ENCODE peak calls at places on chromosomes 7 and 10, in ten cellular contexts. O is OCI-LY7; V is CD8-positive, alpha-beta T cell; C is CD8-positive, alpha-beta memory T cell; W is H9; X is fibroblast of lung; N is suprapubic skin; B is hepatocyte; Z is left ventricle myocardium inferior; L is GM23248. U is an unnamed sample.
A peak's percentile ranks its signal among the peaks of the same experiment; 100 is the strongest.

GRCh38 chr7:105759670-105760548 is 116.5 kb downstream of the ATXN7L1 start:
- DNase-seq in O (peak; percentile 33), V (no peak), C (no peak), W (no peak), X (peak; percentile 50), N (no peak), B (peak; percentile 62), Z (no peak), L (peak; percentile 78), U (no peak)

GRCh38 chr10:55500931-55501559 is 700.0 kb upstream of the PCDH15 start:
- DNase-seq in O (peak; percentile 10), V (no peak), C (no peak), W (peak; percentile 68), X (peak; percentile 21), N (no peak), B (peak; percentile 49), Z (no peak), L (peak; percentile 52), U (no peak)

GRCh38 chr10:78981257-78981969 is 87.4 kb upstream of the ZMIZ1 start:
- DNase-seq in O (peak; percentile 34), V (no peak), C (no peak), W (no peak), X (no peak), N (no peak), B (no peak), Z (no peak), L (no peak), U (no peak)

GRCh38 chr7:88357295-88357694 is 50.6 kb upstream of the STEAP4 start:
- DNase-seq in O (no peak), V (no peak), C (no peak), W (no peak), X (peak; percentile 11), N (no peak), B (peak; percentile 10), Z (peak; percentile 19), L (peak; percentile 24), U (no peak)

GRCh38 chr10:26969145-26969926 is 108.6 kb upstream of the ABI1 start:
- DNase-seq in O (no peak), V (no peak), C (no peak), W (no peak), X (no peak), N (no peak), B (no peak), Z (no peak), L (no peak), U (no peak)

GRCh38 chr7:103065666-103066065 is 8.9 kb downstream of the FBXL13 start:
- DNase-seq in O (peak; percentile 69), V (peak; percentile 44), C (peak; percentile 6), W (peak; percentile 60), X (peak; percentile 13), N (no peak), B (peak; percentile 46), Z (no peak), L (peak; percentile 57), U (peak; percentile 47)

GRCh38 chr7:143458263-143458662 is 15.0 kb downstream of the TAS2R60 start:
- DNase-seq in O (no peak), V (no peak), C (no peak), W (no peak), X (peak; percentile 39), N (no peak), B (no peak), Z (no peak), L (peak; percentile 94), U (no peak)

GRCh38 chr7:115289966-115290365 is 368.1 kb downstream of the MDFIC start:
- DNase-seq in O (no peak), V (no peak), C (no peak), W (no peak), X (peak; percentile 66), N (no peak), B (no peak), Z (no peak), L (peak; percentile 72), U (no peak)

GRCh38 chr10:100723180-100723579 is 22.2 kb upstream of the PAX2 start:
- DNase-seq in O (no peak), V (no peak), C (no peak), W (no peak), X (no peak), N (no peak), B (no peak), Z (no peak), L (no peak), U (peak; percentile 29)

GRCh38 chr10:67098460-67098859 is 172.6 kb downstream of the LRRTM3 start:
- DNase-seq in O (no peak), V (no peak), C (no peak), W (no peak), X (peak; percentile 29), N (no peak), B (no peak), Z (no peak), L (no peak), U (no peak)

GRCh38 chr7:118949031-118949430 is 724.5 kb downstream of the ANKRD7 start:
- DNase-seq in O (no peak), V (no peak), C (no peak), W (no peak), X (peak; percentile 30), N (no peak), B (no peak), Z (no peak), L (no peak), U (no peak)

DNA sequence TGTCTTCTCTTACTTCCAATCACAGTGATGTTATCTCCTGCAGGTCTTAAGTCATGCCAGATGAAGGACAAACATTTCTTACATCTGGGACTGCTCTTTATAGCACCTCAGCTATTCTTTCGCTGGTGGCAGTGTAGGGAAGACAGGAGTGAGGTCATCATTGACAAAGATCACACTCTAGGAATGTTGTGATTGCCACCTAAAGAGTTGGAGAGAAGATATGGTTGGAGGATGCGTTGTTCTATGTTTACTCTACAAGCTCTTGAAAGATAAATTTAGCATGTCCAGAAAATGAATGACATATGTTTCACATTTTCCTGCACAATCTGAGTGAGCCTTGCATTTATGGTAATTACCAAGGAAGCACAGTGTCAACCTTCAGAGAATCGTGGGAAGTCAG is 188.2 kb upstream of the STEAP1 start:
- DNase-seq in O (no peak), V (no peak), C (no peak), W (no peak), X (no peak), N (no peak), B (no peak), Z (no peak), L (no peak), U (no peak)
- H3K4me1 ChIP-seq in O (no peaks in the 10 kb centered on the region), V (no peaks in the 10 kb centered on the region), C (no peaks in the 10 kb centered on the region), W (no peaks in the 10 kb centered on the region), X (no peaks in the 10 kb centered on the region), N (no peaks in the 10 kb centered on the region), B (no peaks in the 10 kb centered on the region), Z (no peaks in the 10 kb centered on the region), L (no peaks in the 10 kb centered on the region), U (no peaks in the 10 kb centered on the region)

GRCh38 chr10:93149761-93150160 is 76.1 kb downstream of the CYP26A1 start:
- DNase-seq in O (no peak), V (no peak), C (no peak), W (no peak), X (peak; percentile 67), N (no peak), B (no peak), Z (no peak), L (peak; percentile 47), U (no peak)
- H3K4me1 ChIP-seq in O (no peaks in the 10 kb centered on the region), V (peaks cover 14% of the 10 kb centered on the region), C (peaks cover 15% of the 10 kb centered on the region), W (no peaks in the 10 kb centered on the region), X (peaks cover 3% of the 10 kb centered on the region), N (peaks cover 3% of the 10 kb centered on the region), B (no peaks in the 10 kb centered on the region), Z (no peaks in the 10 kb centered on the region), L (peaks cover 35% of the 10 kb centered on the region), U (no peaks in the 10 kb centered on the region)

DNA sequence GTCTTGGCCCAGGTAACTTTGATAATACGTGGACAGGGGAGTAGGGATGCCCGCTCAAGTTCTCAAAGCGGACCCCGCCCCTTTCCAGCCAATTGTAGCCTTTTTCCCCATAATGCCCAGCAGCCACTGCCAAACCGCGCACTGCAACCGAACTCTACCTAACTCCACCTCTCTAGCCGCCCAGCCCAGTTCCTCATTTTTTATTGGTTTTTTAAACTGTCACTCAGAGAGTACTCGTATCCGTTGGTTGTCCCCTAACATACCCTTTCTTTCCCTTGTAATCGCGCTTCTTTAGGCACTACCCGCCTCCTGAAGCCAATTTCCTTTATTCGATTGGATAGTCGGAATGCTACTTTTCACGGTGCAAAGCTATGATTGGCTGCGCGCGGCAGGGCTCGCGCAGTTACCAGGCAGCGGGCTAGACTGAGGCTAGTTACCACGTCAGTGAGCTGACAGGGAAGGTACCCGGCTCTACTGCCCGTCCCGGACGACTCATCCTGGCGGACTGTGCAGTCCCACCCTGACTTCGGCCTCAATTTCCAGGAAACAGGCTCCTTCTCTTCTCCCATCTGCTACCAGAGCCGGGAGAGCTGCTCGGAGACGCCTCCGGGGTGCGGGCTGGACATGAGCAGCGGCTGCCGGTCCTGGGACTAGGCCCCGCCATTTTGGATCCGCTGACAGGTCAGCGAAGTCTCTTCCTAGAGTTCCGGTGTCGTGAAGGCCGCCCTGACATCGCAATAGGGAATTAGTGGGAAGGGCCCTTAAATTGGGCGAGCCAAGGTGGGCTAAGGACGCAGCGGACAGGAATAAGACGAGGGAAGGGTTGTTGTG is at the start of gene GBF1:
- DNase-seq in O (peak; percentile 100), V (peak; percentile 87), C (peak; percentile 80), W (peak; percentile 98), X (peak; percentile 100), N (peak; percentile 96), B (peak; percentile 97), Z (peak; percentile 91), L (peak; percentile 99), U (peak; percentile 90)
- H3K4me1 ChIP-seq in O (peaks cover 30% of the 10 kb centered on the region), V (peaks cover 44% of the 10 kb centered on the region), C (peaks cover 55% of the 10 kb centered on the region), W (no peaks in the 10 kb centered on the region), X (peaks cover 21% of the 10 kb centered on the region), N (peaks cover 59% of the 10 kb centered on the region), B (peaks cover 26% of the 10 kb centered on the region), Z (peaks cover 79% of the 10 kb centered on the region), L (peaks cover 32% of the 10 kb centered on the region), U (peaks cover 27% of the 10 kb centered on the region)

GRCh38 chr7:35032166-35032565 is 5.1 kb downstream of the DPY19L1 start:
- DNase-seq in O (no peak), V (no peak), C (no peak), W (no peak), X (no peak), N (no peak), B (no peak), Z (no peak), L (peak; percentile 18), U (no peak)

GRCh38 chr7:35029311-35029710 is 8.0 kb downstream of the DPY19L1 start:
- DNase-seq in O (no peak), V (no peak), C (no peak), W (no peak), X (no peak), N (no peak), B (no peak), Z (no peak), L (no peak), U (no peak)

GRCh38 chr7:35035511-35035921 is 1.8 kb downstream of the DPY19L1 start:
- DNase-seq in O (peak; percentile 54), V (peak; percentile 37), C (no peak), W (no peak), X (peak; percentile 54), N (no peak), B (peak; percentile 67), Z (no peak), L (peak; percentile 52), U (no peak)

GRCh38 chr7:35026154-35026553 is 11.1 kb downstream of the DPY19L1 start:
- DNase-seq in O (no peak), V (no peak), C (no peak), W (no peak), X (no peak), N (no peak), B (no peak), Z (no peak), L (no peak), U (no peak)

DNA sequence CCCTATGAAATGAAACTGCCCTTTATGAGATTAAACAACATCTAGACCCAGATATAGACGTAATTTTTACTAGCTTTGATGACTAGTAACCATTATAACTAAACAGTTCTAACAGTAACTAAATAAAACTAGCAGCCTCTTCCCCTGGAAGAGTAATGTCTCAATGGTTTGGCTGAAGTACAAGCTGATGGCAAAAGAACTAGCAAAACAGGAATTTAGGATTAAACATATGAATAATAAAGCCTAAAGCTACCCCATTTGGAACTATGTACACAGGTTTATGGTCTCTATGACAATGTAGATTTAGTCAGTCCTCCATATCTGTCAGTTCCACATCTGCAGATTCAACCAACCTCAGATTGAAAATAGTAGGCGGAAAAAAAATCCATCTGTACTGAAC is 6.4 kb downstream of the DPY19L1 start:
- DNase-seq in O (no peak), V (no peak), C (no peak), W (no peak), X (no peak), N (no peak), B (no peak), Z (no peak), L (no peak), U (no peak)
- H3K4me1 ChIP-seq in O (peaks cover 15% of the 10 kb centered on the region), V (peaks cover 13% of the 10 kb centered on the region), C (peaks cover 12% of the 10 kb centered on the region), W (no peaks in the 10 kb centered on the region), X (peaks cover under 1% of the 10 kb centered on the region), N (peaks cover 8% of the 10 kb centered on the region), B (peaks cover 4% of the 10 kb centered on the region), Z (peaks cover 37% of the 10 kb centered on the region), L (peaks cover 21% of the 10 kb centered on the region), U (no peaks in the 10 kb centered on the region)

U was measured in Peyer's patch.